ENCODE peak calls at places on chromosome 12, in ten cellular contexts. L is body of pancreas, X is HAP-1, S is stomach, D is pancreas, O is IMR-90, I is upper lobe of left lung, Q is Karpas-422, T is kidney, Y is right atrium auricular region. J is an unnamed sample.
A peak's percentile ranks its signal among the peaks of the same experiment; 100 is the strongest.

GRCh38 chr12:65603428-65604351 is 220.6 kb upstream of the HMGA2 start:
- DNase-seq in D (no peak), S (peak; percentile 45), Q (no peak), I (peak; percentile 81), X (no peak), Y (peak; percentile 62), L (peak; percentile 19), T (no peak), O (peak; percentile 94), J (peak; percentile 30)

GRCh38 chr12:65663648-65664047 is 160.6 kb upstream of the HMGA2 start:
- DNase-seq in X (no peak), Q (no peak), T (no peak), Y (no peak), S (no peak), D (no peak), I (no peak), O (peak; percentile 64), L (no peak), J (no peak)

GRCh38 chr12:58081488-58081887 is 140.1 kb downstream of the ATP23 start:
- DNase-seq in X (no peak), I (no peak), Y (no peak), Q (no peak), T (no peak), D (no peak), L (no peak), O (no peak), S (no peak), J (no peak)

GRCh38 chr12:75807494-75807893 is 224.1 kb downstream of the PHLDA1 start:
- DNase-seq in Y (no peak), O (no peak), L (no peak), I (no peak), D (no peak), T (no peak), Q (no peak), X (no peak), S (no peak), J (no peak)

GRCh38 chr12:96400631-96401060 is 407 bp upstream of the CDK17 start:
- DNase-seq in L (no peak), I (no peak), Q (no peak), X (peak; percentile 41), T (no peak), O (peak; percentile 39), D (no peak), S (no peak), Y (no peak), J (no peak)

GRCh38 chr12:52337054-52337453 is 15.9 kb upstream of the KRT83 start:
- DNase-seq in D (no peak), X (no peak), Y (no peak), Q (no peak), O (no peak), I (no peak), L (no peak), T (no peak), S (no peak), J (no peak)

GRCh38 chr12:125492354-125493270 is 427.4 kb downstream of the AACS start:
- DNase-seq in O (no peak), Y (no peak), X (no peak), D (no peak), I (no peak), T (no peak), Q (no peak), S (peak; percentile 55), L (no peak), J (no peak)

GRCh38 chr12:91951571-91951970 is 194.1 kb downstream of the BTG1 start:
- DNase-seq in S (no peak), O (peak; percentile 56), X (no peak), L (no peak), Y (no peak), I (no peak), T (no peak), Q (no peak), D (no peak), J (no peak)

GRCh38 chr12:108839890-108840230 is 17.5 kb downstream of the SSH1 start:
- DNase-seq in O (no peak), Q (no peak), S (no peak), T (no peak), X (no peak), Y (no peak), I (peak; percentile 63), L (no peak), D (no peak), J (no peak)

GRCh38 chr12:25322918-25323773 is 72.4 kb upstream of the KRAS start:
- DNase-seq in Y (no peak), O (peak; percentile 46), S (no peak), L (no peak), X (no peak), T (no peak), Q (no peak), D (no peak), I (no peak), J (no peak)

GRCh38 chr12:118925407-118926202 is 55.7 kb upstream of the SRRM4 start:
- DNase-seq in Y (no peak), S (no peak), D (no peak), O (no peak), L (no peak), Q (no peak), X (no peak), T (no peak), I (no peak), J (no peak)

GRCh38 chr12:125652689-125653088 is 587.5 kb downstream of the AACS start:
- DNase-seq in T (no peak), Y (no peak), Q (no peak), S (no peak), I (no peak), X (no peak), D (no peak), O (no peak), L (no peak), J (no peak)

DNA sequence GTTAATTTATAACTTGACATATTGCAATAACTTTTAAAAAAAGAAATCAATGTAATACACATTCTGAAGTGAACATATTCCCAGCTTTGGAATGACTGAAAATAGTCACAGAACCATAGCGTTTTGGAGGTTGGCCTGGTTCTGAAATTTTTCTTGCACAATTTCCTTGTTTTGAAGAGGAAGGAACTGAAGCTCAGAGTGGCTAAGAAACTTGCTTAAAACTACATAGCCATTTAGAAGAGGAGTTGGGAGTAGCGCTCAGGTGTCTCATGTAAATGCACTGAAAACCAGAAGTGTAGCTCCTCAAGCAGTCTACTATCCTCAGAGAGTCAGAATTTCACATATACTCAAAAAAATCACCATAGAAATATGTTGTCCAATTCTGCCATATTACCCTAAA is 41.2 kb downstream of the SLC38A1 start:
- DNase-seq in Y (no peak), T (no peak), L (no peak), O (no peak), I (no peak), D (no peak), Q (no peak), X (no peak), S (no peak), J (no peak)
- H3K36me3 ChIP-seq in Y (no peaks in the 10 kb centered on the region), T (no peaks in the 10 kb centered on the region), L (no peaks in the 10 kb centered on the region), O (peaks cover 19% of the 10 kb centered on the region), I (no peaks in the 10 kb centered on the region), D (no peaks in the 10 kb centered on the region), Q (peaks cover 59% of the 10 kb centered on the region), X (peaks cover 58% of the 10 kb centered on the region), S (no peaks in the 10 kb centered on the region), J (no peaks in the 10 kb centered on the region)

GRCh38 chr12:9073077-9073476 is 42.6 kb downstream of the A2M start:
- DNase-seq in D (no peak), Y (no peak), X (no peak), L (no peak), O (no peak), S (no peak), I (no peak), Q (no peak), T (no peak), J (peak; percentile 21)
- H3K36me3 ChIP-seq in D (no peaks in the 10 kb centered on the region), Y (peaks cover 100% of the 10 kb centered on the region), X (no peaks in the 10 kb centered on the region), L (no peaks in the 10 kb centered on the region), O (peaks cover 9% of the 10 kb centered on the region), S (peaks cover 95% of the 10 kb centered on the region), I (peaks cover 64% of the 10 kb centered on the region), Q (no peaks in the 10 kb centered on the region), T (peaks cover 31% of the 10 kb centered on the region), J (no peaks in the 10 kb centered on the region)

DNA sequence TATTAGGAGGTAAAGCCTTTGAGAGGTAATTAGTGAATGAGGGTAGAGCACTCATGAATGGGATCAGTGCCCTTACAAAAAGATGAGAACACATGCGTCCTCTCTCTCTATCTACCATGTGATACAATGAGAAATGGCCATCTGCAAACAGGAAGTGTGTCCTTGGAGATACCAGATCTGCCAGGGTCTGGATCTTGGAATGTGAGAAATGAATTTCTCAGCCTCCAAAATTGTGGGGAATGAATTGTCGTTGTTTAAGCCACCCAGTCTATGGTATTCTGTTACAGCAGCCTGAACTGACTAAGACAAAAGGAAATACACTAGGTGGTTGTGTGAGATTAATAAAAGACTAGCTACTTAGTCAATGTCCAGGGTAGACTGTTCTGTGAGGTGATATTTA is 366.6 kb downstream of the NELL2 start:
- DNase-seq in I (no peak), T (no peak), S (no peak), D (no peak), X (no peak), O (no peak), Q (no peak), L (no peak), Y (no peak), J (no peak)
- H3K36me3 ChIP-seq in I (no peaks in the 10 kb centered on the region), T (no peaks in the 10 kb centered on the region), S (no peaks in the 10 kb centered on the region), D (no peaks in the 10 kb centered on the region), X (no peaks in the 10 kb centered on the region), O (no peaks in the 10 kb centered on the region), Q (peaks cover 13% of the 10 kb centered on the region), L (no peaks in the 10 kb centered on the region), Y (no peaks in the 10 kb centered on the region), J (no peaks in the 10 kb centered on the region)

GRCh38 chr12:1758887-1759286 is 61.5 kb upstream of the LRTM2 start:
- DNase-seq in Q (no peak), I (no peak), L (no peak), T (no peak), Y (no peak), D (no peak), O (peak; percentile 54), S (no peak), X (no peak), J (no peak)

GRCh38 chr12:1761857-1762256 is 58.5 kb upstream of the LRTM2 start:
- DNase-seq in Y (no peak), O (no peak), S (no peak), T (no peak), I (no peak), D (no peak), X (no peak), Q (no peak), L (no peak), J (no peak)

GRCh38 chr12:1766110-1766509 is 54.3 kb upstream of the LRTM2 start:
- DNase-seq in Q (no peak), Y (no peak), D (no peak), I (no peak), O (no peak), T (no peak), X (peak; percentile 39), L (no peak), S (no peak), J (no peak)

DNA sequence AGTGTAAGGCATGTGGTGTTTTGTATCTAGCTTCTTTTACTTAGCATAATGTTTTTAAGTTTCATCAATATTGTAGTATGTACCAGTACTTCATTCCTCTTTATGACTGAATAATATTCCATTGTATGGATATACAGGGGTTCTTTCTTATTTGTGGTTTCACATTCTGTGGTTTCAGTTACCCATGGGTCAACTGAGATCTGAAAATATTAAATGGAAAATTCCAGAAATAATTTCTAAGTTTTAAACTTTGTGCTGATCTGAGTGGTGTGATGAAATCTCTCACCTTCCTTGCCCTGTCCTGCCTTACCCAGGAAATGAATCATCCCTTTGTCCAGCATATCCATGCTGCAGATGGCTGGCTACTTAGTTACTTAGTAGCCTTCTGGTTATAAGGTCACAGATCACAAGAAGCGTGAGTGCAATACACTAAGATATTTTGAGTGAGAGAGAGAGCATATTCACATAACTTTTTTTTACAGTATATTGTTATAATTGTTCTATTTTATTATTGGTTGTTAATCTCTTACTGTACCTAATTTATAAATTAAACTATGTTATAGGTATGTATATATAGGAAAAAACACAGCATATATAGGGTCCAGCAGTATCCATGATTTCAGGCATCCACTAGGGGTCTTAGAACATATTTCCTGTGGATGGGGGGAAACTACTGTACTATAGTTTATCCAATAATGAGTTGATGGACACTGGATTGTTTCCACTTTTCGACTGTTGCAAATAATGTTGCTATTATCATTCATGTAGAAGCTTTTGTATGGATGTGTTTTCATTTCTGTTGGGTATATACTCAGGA is 59.6 kb upstream of the LRTM2 start:
- DNase-seq in S (no peak), D (no peak), Y (no peak), T (no peak), O (peak; percentile 65), Q (no peak), L (no peak), I (no peak), X (no peak), J (peak; percentile 15)
- H3K36me3 ChIP-seq in S (peaks cover 25% of the 10 kb centered on the region), D (no peaks in the 10 kb centered on the region), Y (peaks cover 6% of the 10 kb centered on the region), T (peaks cover 5% of the 10 kb centered on the region), O (peaks cover 5% of the 10 kb centered on the region), Q (peaks cover 16% of the 10 kb centered on the region), L (no peaks in the 10 kb centered on the region), I (peaks cover 10% of the 10 kb centered on the region), X (no peaks in the 10 kb centered on the region), J (no peaks in the 10 kb centered on the region)

J was measured in hepatocyte.